ENCODE peak calls at places on chromosomes 13 and 19, in seven cellular contexts. T, S, Q, I, A, B and X are unnamed samples.

GRCh38 chr13:24071423-24072075 is 89.0 kb upstream of the SPATA13 start:
- DNase-seq in T (no peak), S (no peak), Q (no peak), I (no peak), A (peak; percentile 64), B (no peak), X (no peak)

GRCh38 chr13:67156718-67157049 is 73.5 kb downstream of the PCDH9 start:
- DNase-seq in T (no peak), S (no peak), Q (no peak), I (no peak), A (no peak), B (no peak), X (no peak)

GRCh38 chr13:33957497-33957905 is 139.6 kb downstream of the RFC3 start:
- DNase-seq in T (no peak), S (no peak), Q (no peak), I (no peak), A (no peak), B (no peak), X (no peak)

GRCh38 chr13:84553252-84553651 is 671.0 kb upstream of the SLITRK1 start:
- DNase-seq in T (no peak), S (no peak), Q (no peak), I (no peak), A (peak; percentile 30), B (no peak), X (no peak)

GRCh38 chr19:7287716-7288115 is 6.5 kb downstream of the INSR start:
- DNase-seq in T (no peak), S (peak; percentile 70), Q (no peak), I (no peak), A (peak; percentile 66), B (no peak), X (no peak)

GRCh38 chr13:110980921-110981320 is 66.1 kb upstream of the ANKRD10 start:
- DNase-seq in T (no peak), S (no peak), Q (no peak), I (no peak), A (no peak), B (no peak), X (peak; percentile 1)

GRCh38 chr13:77136902-77137420 is 110.0 kb upstream of the FBXL3 start:
- DNase-seq in T (no peak), S (peak; percentile 2), Q (no peak), I (no peak), A (peak; percentile 50), B (no peak), X (no peak)

GRCh38 chr13:102873653-102874052 is 27.8 kb downstream of the ERCC5 start:
- DNase-seq in T (no peak), S (no peak), Q (no peak), I (no peak), A (peak; percentile 40), B (peak; percentile 9), X (no peak)

GRCh38 chr13:103471896-103472295 is 405.7 kb upstream of the SLC10A2 start:
- DNase-seq in T (no peak), S (no peak), Q (no peak), I (no peak), A (no peak), B (no peak), X (no peak)